ENCODE peak calls at places on chromosomes 3 and 15, in six cellular contexts. W is activated CD8-positive, alpha-beta memory T cell treated with anti-CD3 and anti-CD28 coated beads for 24 hours; J is lower leg skin; O is activated effector memory CD4-positive, alpha-beta T cell treated with Interleukin-2 at 50 U/mL for 16 hours; N is right cardiac atrium; F is AG10803. Q is an unnamed sample.

GRCh38 chr3:54891540-54891897 is 36.3 kb downstream of the LRTM1 start:
- DNase-seq in N (peak; percentile 88), O (no peak), F (peak; percentile 96), J (peak; percentile 95), W (no peak), Q (no peak)

GRCh38 chr15:75089781-75090734 is 66.7 kb downstream of the PPCDC start:
- DNase-seq in F (no peak), W (no peak), N (peak; percentile 74), J (peak; percentile 68), O (no peak), Q (no peak)

GRCh38 chr3:30776186-30776815 is 118.2 kb downstream of the GADL1 start:
- DNase-seq in F (no peak), J (no peak), O (no peak), W (no peak), N (no peak), Q (no peak)

GRCh38 chr3:114333180-114333922 is 39.5 kb downstream of the TIGIT start:
- DNase-seq in N (peak; percentile 28), F (no peak), W (no peak), O (no peak), J (no peak), Q (no peak)

GRCh38 chr15:99371180-99372103 is 120.2 kb downstream of the LRRC28 start:
- DNase-seq in F (peak; percentile 66), N (no peak), O (no peak), W (no peak), J (no peak), Q (no peak)

GRCh38 chr15:65952425-65953053 is 83.2 kb downstream of the RAB11A start:
- DNase-seq in W (no peak), F (peak; percentile 45), N (peak; percentile 66), J (no peak), O (no peak), Q (peak; percentile 73)

GRCh38 chr3:55490194-55490913 is 3.2 kb upstream of the WNT5A start:
- DNase-seq in F (no peak), N (no peak), W (no peak), O (no peak), J (no peak), Q (no peak)

GRCh38 chr3:65151660-65152059 is 463.9 kb upstream of the ADAMTS9 start:
- DNase-seq in W (no peak), J (no peak), N (no peak), F (no peak), O (no peak), Q (no peak)

GRCh38 chr3:105367063-105367405 is 325 bp downstream of the ALCAM start:
- DNase-seq in F (no peak), W (no peak), O (no peak), N (no peak), J (peak; percentile 87), Q (no peak)

GRCh38 chr15:78828930-78829329 is 17.7 kb upstream of the ADAMTS7 start:
- DNase-seq in O (no peak), W (no peak), J (no peak), F (no peak), N (no peak), Q (no peak)

GRCh38 chr3:184366619-184367321 is 5.3 kb downstream of the POLR2H start:
- DNase-seq in N (no peak), W (no peak), J (no peak), O (no peak), F (peak; percentile 82), Q (no peak)

GRCh38 chr15:74179101-74179841 is 5.8 kb downstream of the ISLR start:
- DNase-seq in J (peak; percentile 93), O (no peak), W (no peak), F (peak; percentile 96), N (peak; percentile 93), Q (no peak)

GRCh38 chr3:154552338-154552737 is 122.3 kb upstream of the GPR149 start:
- DNase-seq in O (no peak), N (no peak), J (no peak), W (no peak), F (no peak), Q (no peak)

GRCh38 chr3:120446891-120447668 is 3.7 kb downstream of the FSTL1 start:
- DNase-seq in F (no peak), N (no peak), J (no peak), O (no peak), W (no peak), Q (no peak)

GRCh38 chr3:138890555-138891187 is 55.9 kb upstream of the PIK3CB start:
- DNase-seq in F (no peak), J (no peak), W (no peak), O (no peak), N (no peak), Q (no peak)

GRCh38 chr3:35409991-35410390 is 229.3 kb upstream of the ARPP21 start:
- DNase-seq in W (no peak), N (no peak), O (no peak), F (no peak), J (no peak), Q (no peak)

GRCh38 chr3:161310649-161311423 is 60.5 kb downstream of the SPTSSB start:
- DNase-seq in O (peak; percentile 22), N (no peak), F (no peak), J (no peak), W (peak; percentile 67), Q (no peak)

Q was measured in neuronal stem cell.